ENCODE peak calls at places on chromosomes 7 and 10, in five cellular contexts. One of them, this sample, is unnamed.
A peak's percentile ranks its signal among the peaks of the same experiment; 100 is the strongest.

GRCh38 chr10:3076138-3076537 is 8.8 kb downstream of the PFKP start:
- DNase-seq in adipocyte: no peak
- DNase-seq in HCT116: no peak
- DNase-seq in heart left ventricle: no peak
- DNase-seq in transverse colon: no peak
- DNase-seq in this sample: no peak

GRCh38 chr10:64041185-64041988 is 520.2 kb downstream of the REEP3 start:
- DNase-seq in adipocyte: peak; percentile 83
- DNase-seq in HCT116: peak; percentile 68
- DNase-seq in heart left ventricle: peak; percentile 56
- DNase-seq in transverse colon: peak; percentile 76
- DNase-seq in this sample: peak; percentile 63

GRCh38 chr7:159142730-159143129 is 1.9 kb downstream of the VIPR2 start:
- DNase-seq in adipocyte: no peak
- DNase-seq in HCT116: no peak
- DNase-seq in heart left ventricle: no peak
- DNase-seq in transverse colon: no peak
- DNase-seq in this sample: no peak

GRCh38 chr10:15504101-15504840 is 133.2 kb upstream of the FAM171A1 start:
- DNase-seq in adipocyte: peak; percentile 76
- DNase-seq in HCT116: no peak
- DNase-seq in heart left ventricle: no peak
- DNase-seq in transverse colon: no peak
- DNase-seq in this sample: no peak

GRCh38 chr7:114050571-114050970 is 131.8 kb upstream of the PPP1R3A start:
- DNase-seq in adipocyte: no peak
- DNase-seq in HCT116: no peak
- DNase-seq in heart left ventricle: no peak
- DNase-seq in transverse colon: no peak
- DNase-seq in this sample: no peak

GRCh38 chr7:157614457-157615020 is 277.7 kb downstream of the DNAJB6 start:
- DNase-seq in adipocyte: no peak
- DNase-seq in HCT116: no peak
- DNase-seq in heart left ventricle: no peak
- DNase-seq in transverse colon: no peak
- DNase-seq in this sample: no peak

GRCh38 chr7:102215281-102215680 is 71.4 kb upstream of the SH2B2 start:
- DNase-seq in adipocyte: no peak
- DNase-seq in HCT116: no peak
- DNase-seq in heart left ventricle: no peak
- DNase-seq in transverse colon: no peak
- DNase-seq in this sample: no peak

GRCh38 chr7:74405899-74406512 is 47.7 kb upstream of the GTF2IRD1 start:
- DNase-seq in adipocyte: no peak
- DNase-seq in HCT116: no peak
- DNase-seq in heart left ventricle: no peak
- DNase-seq in transverse colon: no peak
- DNase-seq in this sample: no peak

GRCh38 chr7:77315102-77315501 is 101.0 kb downstream of the GSAP start:
- DNase-seq in adipocyte: peak; percentile 24
- DNase-seq in HCT116: no peak
- DNase-seq in heart left ventricle: no peak
- DNase-seq in transverse colon: no peak
- DNase-seq in this sample: no peak

GRCh38 chr7:157539521-157539920 is 202.7 kb downstream of the DNAJB6 start:
- DNase-seq in adipocyte: no peak
- DNase-seq in HCT116: no peak
- DNase-seq in heart left ventricle: no peak
- DNase-seq in transverse colon: no peak
- DNase-seq in this sample: no peak

GRCh38 chr10:77857272-77857671 is 69.3 kb downstream of the DLG5 start:
- DNase-seq in adipocyte: peak; percentile 16
- DNase-seq in HCT116: no peak
- DNase-seq in heart left ventricle: no peak
- DNase-seq in transverse colon: no peak
- DNase-seq in this sample: no peak

GRCh38 chr10:6643962-6644361 is 63.9 kb upstream of the PRKCQ start:
- DNase-seq in adipocyte: no peak
- DNase-seq in HCT116: no peak
- DNase-seq in heart left ventricle: no peak
- DNase-seq in transverse colon: no peak
- DNase-seq in this sample: no peak

GRCh38 chr7:131011976-131012375 is 278.0 kb upstream of the KLF14 start:
- DNase-seq in adipocyte: peak; percentile 93
- DNase-seq in HCT116: no peak
- DNase-seq in heart left ventricle: no peak
- DNase-seq in transverse colon: no peak
- DNase-seq in this sample: no peak

GRCh38 chr7:57211428-57212100 is 79.3 kb upstream of the ZNF479 start:
- DNase-seq in adipocyte: no peak
- DNase-seq in HCT116: no peak
- DNase-seq in heart left ventricle: no peak
- DNase-seq in transverse colon: no peak
- DNase-seq in this sample: no peak

GRCh38 chr10:47317251-47317650 is 5.0 kb upstream of the GDF2 start:
- DNase-seq in adipocyte: no peak
- DNase-seq in HCT116: no peak
- DNase-seq in heart left ventricle: no peak
- DNase-seq in transverse colon: no peak
- DNase-seq in this sample: no peak

GRCh38 chr10:91415816-91416215 is 5.7 kb downstream of the HECTD2 start:
- DNase-seq in adipocyte: no peak
- DNase-seq in HCT116: no peak
- DNase-seq in heart left ventricle: no peak
- DNase-seq in transverse colon: no peak
- DNase-seq in this sample: no peak

GRCh38 chr7:50393547-50394252 is 56.5 kb downstream of the FIGNL1 start:
- DNase-seq in adipocyte: no peak
- DNase-seq in HCT116: no peak
- DNase-seq in heart left ventricle: no peak
- DNase-seq in transverse colon: peak; percentile 44
- DNase-seq in this sample: no peak

GRCh38 chr7:50391386-50391785 is 58.8 kb downstream of the FIGNL1 start:
- DNase-seq in adipocyte: no peak
- DNase-seq in HCT116: no peak
- DNase-seq in heart left ventricle: no peak
- DNase-seq in transverse colon: no peak
- DNase-seq in this sample: no peak

GRCh38 chr7:50394315-50394714 is 55.8 kb downstream of the FIGNL1 start:
- DNase-seq in adipocyte: no peak
- DNase-seq in HCT116: no peak
- DNase-seq in heart left ventricle: no peak
- DNase-seq in transverse colon: no peak
- DNase-seq in this sample: no peak

GRCh38 chr7:50389961-50390360 is 60.2 kb downstream of the FIGNL1 start:
- DNase-seq in adipocyte: no peak
- DNase-seq in HCT116: no peak
- DNase-seq in heart left ventricle: no peak
- DNase-seq in transverse colon: no peak
- DNase-seq in this sample: no peak

GRCh38 chr7:50393076-50393475 is 57.1 kb downstream of the FIGNL1 start:
- DNase-seq in adipocyte: no peak
- DNase-seq in HCT116: no peak
- DNase-seq in heart left ventricle: no peak
- DNase-seq in transverse colon: no peak
- DNase-seq in this sample: no peak
- H3K4me3 ChIP-seq in adipocyte: no peak overlapping the region
- H3K4me3 ChIP-seq in HCT116: no peak overlapping the region
- H3K4me3 ChIP-seq in heart left ventricle: no peak overlapping the region
- H3K4me3 ChIP-seq in transverse colon: no peak overlapping the region
- H3K4me3 ChIP-seq in this sample: no peak overlapping the region

DNA sequence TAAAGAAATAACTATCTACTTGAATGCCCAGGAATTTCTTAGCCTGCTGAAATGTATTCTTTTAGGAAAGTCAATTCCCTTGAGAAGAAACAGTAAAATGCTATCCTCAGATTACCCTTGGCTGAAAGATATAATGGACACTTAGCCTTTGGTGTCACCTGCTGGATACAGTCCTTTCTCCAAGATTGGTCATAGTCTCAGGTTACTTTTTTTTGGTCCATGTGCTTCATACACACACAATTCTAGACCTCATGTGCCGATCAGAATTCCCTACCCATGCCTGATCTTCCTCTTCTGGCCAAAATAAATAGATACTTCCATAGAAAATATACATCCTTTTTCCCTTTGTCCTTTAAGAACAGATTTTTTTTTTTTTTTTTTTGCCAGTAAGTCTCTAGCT is 218.9 kb upstream of the PHYHIPL start:
- DNase-seq in adipocyte: no peak
- DNase-seq in HCT116: no peak
- DNase-seq in heart left ventricle: no peak
- DNase-seq in transverse colon: no peak
- DNase-seq in this sample: no peak
- H3K36me3 ChIP-seq in adipocyte: no peaks in the 10 kb centered on the region
- H3K36me3 ChIP-seq in HCT116: no peaks in the 10 kb centered on the region
- H3K36me3 ChIP-seq in heart left ventricle: no peaks in the 10 kb centered on the region
- H3K36me3 ChIP-seq in transverse colon: no peaks in the 10 kb centered on the region
- H3K36me3 ChIP-seq in this sample: no peaks in the 10 kb centered on the region

GRCh38 chr7:135382162-135382561 is 127.7 kb downstream of the CNOT4 start:
- DNase-seq in adipocyte: no peak
- DNase-seq in HCT116: no peak
- DNase-seq in heart left ventricle: no peak
- DNase-seq in transverse colon: no peak
- DNase-seq in this sample: no peak

GRCh38 chr7:135386181-135386580 is 123.7 kb downstream of the CNOT4 start:
- DNase-seq in adipocyte: peak; percentile 47
- DNase-seq in HCT116: no peak
- DNase-seq in heart left ventricle: no peak
- DNase-seq in transverse colon: no peak
- DNase-seq in this sample: no peak

GRCh38 chr7:135383525-135383924 is 126.4 kb downstream of the CNOT4 start:
- DNase-seq in adipocyte: no peak
- DNase-seq in HCT116: no peak
- DNase-seq in heart left ventricle: no peak
- DNase-seq in transverse colon: no peak
- DNase-seq in this sample: no peak

GRCh38 chr7:135386776-135387175 is 123.1 kb downstream of the CNOT4 start:
- DNase-seq in adipocyte: peak; percentile 4
- DNase-seq in HCT116: no peak
- DNase-seq in heart left ventricle: no peak
- DNase-seq in transverse colon: no peak
- DNase-seq in this sample: no peak

GRCh38 chr7:135385209-135385608 is 124.7 kb downstream of the CNOT4 start:
- DNase-seq in adipocyte: peak; percentile 70
- DNase-seq in HCT116: no peak
- DNase-seq in heart left ventricle: no peak
- DNase-seq in transverse colon: no peak
- DNase-seq in this sample: no peak
- H3K4me3 ChIP-seq in adipocyte: no peak overlapping the region
- H3K4me3 ChIP-seq in HCT116: no peak overlapping the region
- H3K4me3 ChIP-seq in heart left ventricle: no peak overlapping the region
- H3K4me3 ChIP-seq in transverse colon: no peak overlapping the region
- H3K4me3 ChIP-seq in this sample: no peak overlapping the region

GRCh38 chr7:137877301-137877700 is 30.5 kb upstream of the DGKI start:
- DNase-seq in adipocyte: no peak
- DNase-seq in HCT116: no peak
- DNase-seq in heart left ventricle: no peak
- DNase-seq in transverse colon: no peak
- DNase-seq in this sample: no peak

GRCh38 chr7:137875746-137876145 is 29.0 kb upstream of the DGKI start:
- DNase-seq in adipocyte: no peak
- DNase-seq in HCT116: no peak
- DNase-seq in heart left ventricle: no peak
- DNase-seq in transverse colon: no peak
- DNase-seq in this sample: no peak

GRCh38 chr7:137880432-137880831 is 33.7 kb upstream of the DGKI start:
- DNase-seq in adipocyte: peak; percentile 77
- DNase-seq in HCT116: no peak
- DNase-seq in heart left ventricle: no peak
- DNase-seq in transverse colon: no peak
- DNase-seq in this sample: no peak

GRCh38 chr7:137879357-137880158 is 32.8 kb upstream of the DGKI start:
- DNase-seq in adipocyte: no peak
- DNase-seq in HCT116: no peak
- DNase-seq in heart left ventricle: no peak
- DNase-seq in transverse colon: no peak
- DNase-seq in this sample: peak; percentile 20

DNA sequence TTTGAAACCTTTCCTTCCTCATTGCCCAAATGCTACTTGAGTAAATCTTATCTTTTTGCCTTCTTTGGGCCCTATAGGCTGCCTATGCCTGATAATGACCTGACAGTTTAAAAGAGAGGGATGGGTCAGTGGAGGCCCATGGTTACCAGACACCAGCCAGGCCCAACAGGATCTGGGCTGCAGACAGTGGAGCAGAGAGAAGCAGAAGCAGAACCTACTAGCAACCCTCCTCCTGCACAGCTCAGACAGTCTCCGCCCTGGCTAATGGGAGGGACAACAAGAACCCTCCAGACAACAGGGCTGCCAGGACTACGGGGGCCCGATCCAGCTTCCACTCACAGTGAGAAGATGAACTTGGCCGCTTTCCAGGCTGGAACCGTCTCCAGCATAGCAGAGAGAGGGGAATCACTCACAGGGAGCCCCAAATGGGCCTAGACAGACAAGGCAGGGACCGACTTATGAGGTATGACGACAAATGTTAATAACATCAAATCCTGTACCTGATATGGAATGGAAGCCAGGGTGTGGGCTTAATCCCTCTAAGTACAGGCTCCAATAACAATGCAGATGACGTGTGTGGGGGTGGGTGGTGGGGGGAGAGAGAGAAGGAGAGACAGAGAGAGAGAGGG is 31.7 kb upstream of the DGKI start:
- DNase-seq in adipocyte: no peak
- DNase-seq in HCT116: no peak
- DNase-seq in heart left ventricle: peak; percentile 68
- DNase-seq in transverse colon: peak; percentile 55
- DNase-seq in this sample: no peak
- H3K36me3 ChIP-seq in adipocyte: peaks cover 44% of the 10 kb centered on the region
- H3K36me3 ChIP-seq in HCT116: no peaks in the 10 kb centered on the region
- H3K36me3 ChIP-seq in heart left ventricle: peaks cover 68% of the 10 kb centered on the region
- H3K36me3 ChIP-seq in transverse colon: peaks cover 38% of the 10 kb centered on the region
- H3K36me3 ChIP-seq in this sample: peaks cover 5% of the 10 kb centered on the region